ENCODE peak calls at places on chromosomes 5 and 9, in four cellular contexts. E, F, X and K are unnamed samples.
A peak's percentile ranks its signal among the peaks of the same experiment; 100 is the strongest.

GRCh38 chr5:94562327-94562971 is 56.0 kb downstream of the KIAA0825 start:
- DNase-seq in E (no peak), F (no peak), X (no peak), K (no peak)

GRCh38 chr9:115653231-115653630 is 500.4 kb upstream of the PAPPA start:
- DNase-seq in E (no peak), F (no peak), X (no peak), K (no peak)

GRCh38 chr5:136615251-136615650 is 249.9 kb upstream of the TRPC7 start:
- DNase-seq in E (no peak), F (no peak), X (no peak), K (no peak)

GRCh38 chr5:112064956-112065355 is 308.0 kb upstream of the NREP start:
- DNase-seq in E (no peak), F (no peak), X (no peak), K (no peak)

GRCh38 chr5:127112347-127112864 is 39.1 kb upstream of the C5orf63 start:
- DNase-seq in E (peak; percentile 83), F (no peak), X (no peak), K (no peak)

GRCh38 chr5:74766348-74766886 is 500 bp downstream of the GFM2 start:
- DNase-seq in E (peak; percentile 34), F (no peak), X (no peak), K (no peak)

GRCh38 chr5:123273984-123274383 is 149.2 kb downstream of the CEP120 start:
- DNase-seq in E (no peak), F (no peak), X (no peak), K (no peak)

GRCh38 chr9:97954550-97954989 is 16.6 kb upstream of the HEMGN start:
- DNase-seq in E (peak; percentile 36), F (no peak), X (peak; percentile 34), K (no peak)

GRCh38 chr5:91386120-91386519 is 3.0 kb upstream of the ARRDC3 start:
- DNase-seq in E (no peak), F (no peak), X (no peak), K (no peak)

GRCh38 chr9:91039125-91039834 is 237.7 kb downstream of the SYK start:
- DNase-seq in E (no peak), F (peak; percentile 57), X (no peak), K (no peak)

GRCh38 chr9:91758491-91758981 is 191.5 kb downstream of the ROR2 start:
- DNase-seq in E (peak; percentile 29), F (no peak), X (no peak), K (no peak)

GRCh38 chr9:4670591-4670990 is 4.3 kb upstream of the SPATA6L start:
- DNase-seq in E (no peak), F (no peak), X (no peak), K (no peak)

GRCh38 chr5:61603211-61603908 is 271.3 kb downstream of the ZSWIM6 start:
- DNase-seq in E (no peak), F (no peak), X (no peak), K (no peak)

GRCh38 chr9:120210301-120210700 is 369.7 kb downstream of the CDK5RAP2 start:
- DNase-seq in E (no peak), F (no peak), X (no peak), K (no peak)

GRCh38 chr5:122295138-122295537 is 16.9 kb upstream of the SNCAIP start:
- DNase-seq in E (peak; percentile 3), F (no peak), X (no peak), K (no peak)

GRCh38 chr9:89605181-89606048 is 603 bp downstream of the GADD45G start:
- DNase-seq in E (peak; percentile 33), F (peak; percentile 83), X (peak; percentile 27), K (peak; percentile 89)

GRCh38 chr9:133263557-133263956 is 11.4 kb downstream of the ABO start:
- DNase-seq in E (no peak), F (no peak), X (no peak), K (no peak)

GRCh38 chr5:138610468-138611294 is 35.5 kb upstream of the HSPA9 start:
- DNase-seq in E (no peak), F (no peak), X (no peak), K (no peak)

GRCh38 chr5:6279607-6280006 is 98.7 kb downstream of the MED10 start:
- DNase-seq in E (no peak), F (no peak), X (no peak), K (no peak)

GRCh38 chr9:125513634-125514413 is 193.2 kb downstream of the MAPKAP1 start:
- DNase-seq in E (peak; percentile 91), F (no peak), X (no peak), K (peak; percentile 68)

GRCh38 chr5:145531038-145531734 is 304.0 kb downstream of the PRELID2 start:
- DNase-seq in E (peak; percentile 87), F (no peak), X (no peak), K (no peak)

GRCh38 chr9:18786196-18786595 is 246.8 kb downstream of the SAXO1 start:
- DNase-seq in E (no peak), F (no peak), X (no peak), K (no peak)

GRCh38 chr5:54013556-54014157 is 296.7 kb downstream of the ARL15 start:
- DNase-seq in E (peak; percentile 88), F (no peak), X (no peak), K (no peak)

GRCh38 chr5:134273642-134274361 is 47.9 kb upstream of the PPP2CA start:
- DNase-seq in E (peak; percentile 70), F (no peak), X (no peak), K (no peak)

GRCh38 chr5:82753374-82753773 is 323.8 kb downstream of the TMEM167A start:
- DNase-seq in E (no peak), F (no peak), X (no peak), K (no peak)

GRCh38 chr5:158869092-158869491 is 230.6 kb downstream of the EBF1 start:
- DNase-seq in E (no peak), F (no peak), X (no peak), K (no peak)

GRCh38 chr5:107388111-107388861 is 282.5 kb downstream of the EFNA5 start:
- DNase-seq in E (peak; percentile 91), F (no peak), X (no peak), K (no peak)

GRCh38 chr9:73548201-73548600 is 396.5 kb downstream of the ANXA1 start:
- DNase-seq in E (no peak), F (no peak), X (no peak), K (no peak)

GRCh38 chr5:172162348-172162747 is 25.7 kb downstream of the STK10 start:
- DNase-seq in E (no peak), F (no peak), X (no peak), K (no peak)

GRCh38 chr9:69421908-69422801 is 97.1 kb downstream of the ENTREP1 start:
- DNase-seq in E (peak; percentile 47), F (peak; percentile 62), X (peak; percentile 14), K (no peak)

GRCh38 chr9:71285191-71285656 is 163.8 kb upstream of the TRPM3 start:
- DNase-seq in E (peak; percentile 46), F (no peak), X (peak; percentile 4), K (no peak)

GRCh38 chr5:153974131-153974812 is 64.4 kb downstream of the FAM114A2 start:
- DNase-seq in E (peak; percentile 25), F (no peak), X (no peak), K (no peak)

GRCh38 chr9:94156549-94157407 is 72.5 kb downstream of the PTPDC1 start:
- DNase-seq in E (peak; percentile 69), F (no peak), X (no peak), K (peak; percentile 76)

GRCh38 chr5:74063821-74064598 is 438.0 kb downstream of the ARHGEF28 start:
- DNase-seq in E (peak; percentile 80), F (no peak), X (no peak), K (no peak)

GRCh38 chr9:113955076-113955752 is 79.1 kb downstream of the ZNF618 start:
- DNase-seq in E (no peak), F (peak; percentile 62), X (no peak), K (no peak)

GRCh38 chr5:674630-675011 is 18.5 kb downstream of the TPPP start:
- DNase-seq in E (no peak), F (no peak), X (no peak), K (peak; percentile 60)

GRCh38 chr5:673837-674629 is 19.1 kb downstream of the TPPP start:
- DNase-seq in E (peak; percentile 10), F (no peak), X (no peak), K (peak; percentile 62)

GRCh38 chr5:671459-672328 is 21.5 kb downstream of the TPPP start:
- DNase-seq in E (peak; percentile 36), F (no peak), X (peak; percentile 47), K (peak; percentile 87)

GRCh38 chr5:672329-673139 is 20.6 kb downstream of the TPPP start:
- DNase-seq in E (peak; percentile 79), F (no peak), X (peak; percentile 35), K (peak; percentile 79)

GRCh38 chr5:673140-673836 is 19.9 kb downstream of the TPPP start:
- DNase-seq in E (no peak), F (no peak), X (no peak), K (no peak)
- H3K27ac ChIP-seq in E (no peak overlapping the region), F (no peak overlapping the region), X (peak overlapping the region; percentile 30), K (no peak overlapping the region)

GRCh38 chr9:123997665-123998277 is 13.8 kb upstream of the LHX2 start:
- DNase-seq in E (peak; percentile 79), F (no peak), X (no peak), K (peak; percentile 84)
- H3K4me3 ChIP-seq in E (no peak overlapping the region), F (peak overlapping the region; percentile 7), X (no peak overlapping the region), K (no peak overlapping the region)

GRCh38 chr9:14236586-14236985 is 77.4 kb downstream of the NFIB start:
- DNase-seq in E (no peak), F (no peak), X (no peak), K (no peak)

GRCh38 chr9:14238044-14238443 is 75.9 kb downstream of the NFIB start:
- DNase-seq in E (peak; percentile 76), F (no peak), X (no peak), K (no peak)

GRCh38 chr9:14240491-14240890 is 73.5 kb downstream of the NFIB start:
- DNase-seq in E (no peak), F (no peak), X (no peak), K (no peak)

GRCh38 chr9:14243514-14244042 is 70.4 kb downstream of the NFIB start:
- DNase-seq in E (no peak), F (no peak), X (no peak), K (no peak)

GRCh38 chr9:14238518-14238917 is 75.4 kb downstream of the NFIB start:
- DNase-seq in E (peak; percentile 88), F (no peak), X (no peak), K (no peak)
- H3K27ac ChIP-seq in E (peak overlapping the region; percentile 60), F (no peak overlapping the region), X (no peak overlapping the region), K (no peak overlapping the region)

DNA sequence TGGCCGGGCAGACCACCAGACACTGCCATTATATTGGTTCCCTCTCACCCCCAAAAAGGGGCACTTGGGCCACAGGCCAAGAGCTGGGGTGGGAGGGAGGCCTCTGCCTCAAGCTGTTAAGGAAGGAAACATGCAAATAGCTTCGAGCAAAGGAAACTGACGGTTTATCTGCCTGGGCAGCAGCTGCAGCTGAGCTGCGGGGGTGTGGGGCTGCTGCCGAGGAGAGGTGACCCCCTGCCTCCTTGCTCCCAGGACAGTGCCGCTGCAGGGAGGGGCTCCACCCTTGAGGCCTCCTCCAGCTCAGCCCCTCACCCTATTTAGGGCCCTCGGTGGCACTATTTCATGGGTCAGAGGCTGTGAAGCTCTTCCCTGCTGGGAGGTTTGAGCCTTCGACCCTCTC is 789 bp downstream of the DOK3 start:
- DNase-seq in E (no peak), F (no peak), X (no peak), K (no peak)
- H3K4me3 ChIP-seq in E (no peak overlapping the region), F (peak overlapping the region; percentile 54), X (no peak overlapping the region), K (peak overlapping the region; percentile 59)

GRCh38 chr9:77667151-77667550 is 19.0 kb upstream of the GNA14 start:
- DNase-seq in E (no peak), F (no peak), X (no peak), K (no peak)
- H3K27ac ChIP-seq in E (no peak overlapping the region), F (no peak overlapping the region), X (no peak overlapping the region), K (no peak overlapping the region)